ENCODE peak calls at places on chromosomes 13 and 19, in eight cellular contexts. I, C, F, Z, X, V, S and N are unnamed samples. For H3K4me1, the result is how much of the 10 kb centered on the place peaks cover.

GRCh38 chr19:57708641-57709354 is at the start of gene ZNF154:
- DNase-seq in I (peak), C (no peak), F (peak), Z (no peak), X (no peak), V (peak), S (peak), N (no peak)

GRCh38 chr19:45500918-45501729 is 2.9 kb downstream of the PPM1N start:
- DNase-seq in I (no peak), C (peak), F (no peak), Z (no peak), X (no peak), V (peak), S (no peak), N (no peak)

GRCh38 chr19:7869910-7870511 is 4.2 kb downstream of the PRR36 start:
- DNase-seq in I (no peak), C (peak), F (peak), Z (no peak), X (no peak), V (peak), S (peak), N (no peak)

GRCh38 chr19:5308471-5309437 is 31.9 kb downstream of the PTPRS start:
- DNase-seq in I (peak), C (peak), F (peak), Z (no peak), X (no peak), V (no peak), S (no peak), N (no peak)

GRCh38 chr19:43984687-43985000 is 656 bp downstream of the ZNF155 start:
- DNase-seq in I (no peak), C (peak), F (no peak), Z (no peak), X (no peak), V (no peak), S (peak), N (no peak)

GRCh38 chr19:16442386-16443276 is 29.1 kb downstream of the EPS15L1 start:
- DNase-seq in I (peak), C (no peak), F (no peak), Z (no peak), X (no peak), V (no peak), S (no peak), N (no peak)

GRCh38 chr13:82749551-82749950 is 1132.7 kb downstream of the SLITRK1 start:
- DNase-seq in I (no peak), C (no peak), F (no peak), Z (no peak), X (no peak), V (no peak), S (no peak), N (no peak)

GRCh38 chr19:49862411-49863253 is 4.7 kb downstream of the PNKP start:
- DNase-seq in I (peak), C (peak), F (no peak), Z (no peak), X (no peak), V (peak), S (peak), N (no peak)

GRCh38 chr13:32040689-32041088 is 9.1 kb downstream of the FRY start:
- DNase-seq in I (no peak), C (no peak), F (no peak), Z (no peak), X (no peak), V (no peak), S (no peak), N (no peak)

GRCh38 chr13:110430391-110431338 is 123.6 kb downstream of the COL4A2 start:
- DNase-seq in I (no peak), C (no peak), F (peak), Z (no peak), X (no peak), V (no peak), S (no peak), N (no peak)
- H3K4me1 ChIP-seq in I (half or more), C (under half), F (under half), Z (under half), X (under half), V (under half), S (under half), N (half or more)

GRCh38 chr19:52138614-52139290 is 986 bp downstream of the ZNF616 start:
- DNase-seq in I (no peak), C (peak), F (no peak), Z (no peak), X (no peak), V (peak), S (peak), N (no peak)
- TF ChIP-seq POLR2AphosphoS5 in I (no peak), C (no peak), F (no peak), Z (no peak), X (no peak), V (peak), S (no peak), N (no peak)

DNA sequence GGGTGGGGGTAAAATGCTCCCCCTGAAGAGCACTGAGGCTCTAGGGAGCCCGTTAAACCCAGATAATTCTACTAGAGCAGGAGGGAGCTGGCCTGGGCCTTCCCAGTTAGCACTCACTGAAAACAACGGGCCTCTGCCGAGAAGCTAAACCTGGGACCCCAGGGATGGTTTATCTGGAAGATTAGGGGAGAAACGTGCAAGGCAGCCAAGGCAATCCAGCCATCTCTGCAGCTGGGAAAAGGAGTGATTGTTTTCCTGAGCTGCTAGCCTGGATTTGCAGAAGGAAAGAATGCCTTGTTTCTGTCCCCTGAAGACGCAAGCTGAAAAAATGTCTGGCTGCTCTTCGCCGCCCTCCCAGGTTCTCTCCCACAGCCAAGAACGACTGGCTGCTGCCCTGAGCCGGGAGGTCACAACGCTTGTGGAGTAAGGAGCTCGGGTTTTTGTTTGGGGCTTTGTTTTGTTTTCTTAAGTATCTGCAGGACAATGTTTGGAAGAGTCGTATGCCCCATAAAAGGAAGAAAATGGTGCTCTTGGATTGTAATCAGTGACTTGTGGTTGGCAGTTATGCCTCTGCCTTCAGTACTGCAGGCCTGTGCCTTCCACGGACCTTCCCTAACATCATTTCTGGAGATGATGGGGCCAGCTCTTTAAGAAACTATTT is 31.5 kb downstream of the COL4A2 start:
- DNase-seq in I (peak), C (no peak), F (peak), Z (no peak), X (no peak), V (no peak), S (no peak), N (no peak)
- H3K4me1 ChIP-seq in I (half or more), C (under half), F (under half), Z (under half), X (under half), V (under half), S (half or more), N (half or more)

DNA sequence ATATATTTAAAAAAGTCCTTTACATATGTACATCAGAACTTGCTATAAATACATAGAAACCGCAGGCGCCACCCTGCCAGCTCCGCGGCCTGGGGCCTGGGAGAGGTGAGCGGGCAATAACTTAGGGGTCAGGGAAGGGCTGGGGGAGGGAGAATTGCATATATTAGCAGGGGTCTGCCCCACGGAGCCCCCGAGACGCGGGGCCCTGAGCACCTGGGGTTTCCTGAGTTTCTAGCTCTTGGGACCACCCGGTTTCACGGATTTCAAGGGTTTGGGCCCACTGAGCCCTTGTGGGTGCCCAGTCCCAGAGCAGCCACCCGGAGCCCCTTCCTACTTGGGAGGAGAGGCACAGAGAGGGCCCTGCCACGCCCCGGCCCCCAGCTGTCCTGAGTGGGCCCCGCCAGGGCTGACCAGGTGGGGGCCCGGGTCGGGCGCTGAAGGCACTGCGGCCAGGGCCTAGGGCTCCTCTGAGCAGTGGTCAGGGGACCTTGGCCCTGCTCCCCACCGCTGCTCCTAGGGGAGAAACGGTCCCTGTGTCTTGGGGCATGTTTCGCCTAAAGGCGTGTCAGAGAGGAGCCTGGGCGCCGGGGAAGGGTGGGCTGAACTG is 4.0 kb downstream of the GPX4 start:
- DNase-seq in I (no peak), C (no peak), F (no peak), Z (no peak), X (no peak), V (no peak), S (peak), N (no peak)
- TF ChIP-seq POLR2AphosphoS5 in I (no peak), C (no peak), F (no peak), Z (no peak), X (no peak), V (no peak), S (no peak), N (no peak)